ENCODE peak calls at places on chromosomes 13 and 19, in eight cellular contexts. One of them, this sample, is unnamed.

GRCh38 chr13:40992678-40993077 is 26.4 kb downstream of the ELF1 start:
- DNase-seq in activated CD4-positive, alpha-beta T cell treated with anti-CD3 and anti-CD28 coated beads for 4 hours: no peak
- DNase-seq in hepatic stellate cell: no peak
- DNase-seq in cardiac fibroblast: peak
- DNase-seq in T-helper 1 cell: no peak
- DNase-seq in lower leg skin: no peak
- DNase-seq in nephron progenitor cell: no peak
- DNase-seq in anterior cingulate cortex: no peak
- DNase-seq in this sample: no peak

GRCh38 chr13:80551650-80552497 is 210.9 kb upstream of the SPRY2 start:
- DNase-seq in cardiac fibroblast: no peak
- DNase-seq in anterior cingulate cortex: no peak
- DNase-seq in nephron progenitor cell: no peak
- DNase-seq in T-helper 1 cell: no peak
- DNase-seq in hepatic stellate cell: no peak
- DNase-seq in lower leg skin: no peak
- DNase-seq in activated CD4-positive, alpha-beta T cell treated with anti-CD3 and anti-CD28 coated beads for 4 hours: no peak
- DNase-seq in this sample: no peak

GRCh38 chr13:77477299-77477848 is 58.1 kb upstream of the SCEL start:
- DNase-seq in activated CD4-positive, alpha-beta T cell treated with anti-CD3 and anti-CD28 coated beads for 4 hours: no peak
- DNase-seq in anterior cingulate cortex: no peak
- DNase-seq in nephron progenitor cell: no peak
- DNase-seq in lower leg skin: no peak
- DNase-seq in cardiac fibroblast: no peak
- DNase-seq in hepatic stellate cell: no peak
- DNase-seq in T-helper 1 cell: no peak
- DNase-seq in this sample: no peak

GRCh38 chr13:111572956-111573355 is 252.5 kb downstream of the TEX29 start:
- DNase-seq in hepatic stellate cell: no peak
- DNase-seq in anterior cingulate cortex: no peak
- DNase-seq in T-helper 1 cell: no peak
- DNase-seq in cardiac fibroblast: no peak
- DNase-seq in nephron progenitor cell: no peak
- DNase-seq in lower leg skin: no peak
- DNase-seq in activated CD4-positive, alpha-beta T cell treated with anti-CD3 and anti-CD28 coated beads for 4 hours: no peak
- DNase-seq in this sample: no peak

GRCh38 chr19:6739390-6739883 is at the start of gene TRIP10:
- DNase-seq in lower leg skin: peak
- DNase-seq in hepatic stellate cell: peak
- DNase-seq in nephron progenitor cell: peak
- DNase-seq in T-helper 1 cell: peak
- DNase-seq in anterior cingulate cortex: peak
- DNase-seq in cardiac fibroblast: peak
- DNase-seq in activated CD4-positive, alpha-beta T cell treated with anti-CD3 and anti-CD28 coated beads for 4 hours: peak
- DNase-seq in this sample: peak

GRCh38 chr19:39304701-39305571 is 8.7 kb downstream of the IFNL1 start:
- DNase-seq in nephron progenitor cell: no peak
- DNase-seq in T-helper 1 cell: no peak
- DNase-seq in activated CD4-positive, alpha-beta T cell treated with anti-CD3 and anti-CD28 coated beads for 4 hours: no peak
- DNase-seq in anterior cingulate cortex: no peak
- DNase-seq in cardiac fibroblast: no peak
- DNase-seq in hepatic stellate cell: no peak
- DNase-seq in lower leg skin: peak
- DNase-seq in this sample: no peak

GRCh38 chr19:30473334-30473867 is 101.2 kb downstream of the ZNF536 start:
- DNase-seq in lower leg skin: no peak
- DNase-seq in T-helper 1 cell: no peak
- DNase-seq in hepatic stellate cell: no peak
- DNase-seq in cardiac fibroblast: no peak
- DNase-seq in anterior cingulate cortex: no peak
- DNase-seq in activated CD4-positive, alpha-beta T cell treated with anti-CD3 and anti-CD28 coated beads for 4 hours: no peak
- DNase-seq in nephron progenitor cell: no peak
- DNase-seq in this sample: no peak

GRCh38 chr19:40348961-40349507 is 539 bp downstream of the PLD3 start:
- DNase-seq in anterior cingulate cortex: no peak
- DNase-seq in activated CD4-positive, alpha-beta T cell treated with anti-CD3 and anti-CD28 coated beads for 4 hours: no peak
- DNase-seq in lower leg skin: no peak
- DNase-seq in nephron progenitor cell: no peak
- DNase-seq in hepatic stellate cell: peak
- DNase-seq in cardiac fibroblast: peak
- DNase-seq in T-helper 1 cell: no peak
- DNase-seq in this sample: peak

GRCh38 chr13:46296920-46297319 is 85.2 kb downstream of the LRRC63 start:
- DNase-seq in anterior cingulate cortex: no peak
- DNase-seq in cardiac fibroblast: peak
- DNase-seq in lower leg skin: no peak
- DNase-seq in T-helper 1 cell: no peak
- DNase-seq in activated CD4-positive, alpha-beta T cell treated with anti-CD3 and anti-CD28 coated beads for 4 hours: no peak
- DNase-seq in nephron progenitor cell: no peak
- DNase-seq in hepatic stellate cell: peak
- DNase-seq in this sample: no peak

GRCh38 chr19:38064661-38065425 is 157.8 kb downstream of the SIPA1L3 start:
- DNase-seq in hepatic stellate cell: no peak
- DNase-seq in lower leg skin: no peak
- DNase-seq in cardiac fibroblast: no peak
- DNase-seq in activated CD4-positive, alpha-beta T cell treated with anti-CD3 and anti-CD28 coated beads for 4 hours: no peak
- DNase-seq in anterior cingulate cortex: no peak
- DNase-seq in nephron progenitor cell: no peak
- DNase-seq in T-helper 1 cell: no peak
- DNase-seq in this sample: no peak

GRCh38 chr13:100461309-100462035 is 127.1 kb downstream of the GGACT start:
- DNase-seq in anterior cingulate cortex: no peak
- DNase-seq in lower leg skin: no peak
- DNase-seq in cardiac fibroblast: no peak
- DNase-seq in hepatic stellate cell: no peak
- DNase-seq in activated CD4-positive, alpha-beta T cell treated with anti-CD3 and anti-CD28 coated beads for 4 hours: no peak
- DNase-seq in nephron progenitor cell: no peak
- DNase-seq in T-helper 1 cell: no peak
- DNase-seq in this sample: no peak

This sample was measured in head of caudate nucleus.